ENCODE peak calls at places on chromosomes 6 and 20, in four cellular contexts. E is HepG2, B is K562, U is H1. O is an unnamed sample.

GRCh38 chr6:147933201-147933600 is 409.4 kb upstream of the SASH1 start:
- DNase-seq in E (no peak), B (no peak), U (no peak), O (no peak)

GRCh38 chr6:29746846-29747687 is 23.8 kb downstream of the HLA-F start:
- DNase-seq in U (no peak), B (no peak), E (no peak), O (no peak)

GRCh38 chr6:136812174-136812573 is 10.2 kb upstream of the PEX7 start:
- DNase-seq in U (no peak), E (no peak), B (no peak), O (no peak)

GRCh38 chr20:32062776-32063170 is 10.7 kb downstream of the HCK start:
- DNase-seq in B (no peak), E (no peak), U (no peak), O (no peak)

GRCh38 chr20:51692806-51693400 is 75.3 kb downstream of the ATP9A start:
- DNase-seq in B (no peak), U (no peak), E (no peak), O (no peak)

GRCh38 chr20:8515810-8516435 is 383.9 kb downstream of the PLCB1 start:
- DNase-seq in B (no peak), E (no peak), U (no peak), O (no peak)

GRCh38 chr6:169051371-169051770 is 202.3 kb downstream of the THBS2 start:
- DNase-seq in E (no peak), U (no peak), B (no peak), O (no peak)

GRCh38 chr20:10927936-10928860 is 254.4 kb upstream of the JAG1 start:
- DNase-seq in E (no peak), B (no peak), U (no peak), O (no peak)

GRCh38 chr6:159961523-159961922 is 7.4 kb upstream of the IGF2R start:
- DNase-seq in B (no peak), U (no peak), E (no peak), O (no peak)

GRCh38 chr20:53786071-53786444 is 192.4 kb upstream of the ZNF217 start:
- DNase-seq in U (no peak), E (no peak), B (no peak), O (no peak)

GRCh38 chr6:13762648-13763441 is 51.2 kb upstream of the RANBP9 start:
- DNase-seq in B (no peak), E (no peak), U (no peak), O (no peak)

GRCh38 chr6:30730611-30731435 is 10.7 kb downstream of the TUBB start:
- DNase-seq in U (no peak), E (peak), B (peak), O (no peak)

GRCh38 chr6:6686748-6687601 is 98.5 kb downstream of the LY86 start:
- DNase-seq in B (peak), U (peak), E (peak), O (peak)

GRCh38 chr6:167079853-167080297 is 43.0 kb upstream of the CCR6 start:
- DNase-seq in E (no peak), U (no peak), B (peak), O (no peak)

GRCh38 chr20:2314759-2315439 is 19.1 kb downstream of the TGM3 start:
- DNase-seq in B (peak), U (no peak), E (no peak), O (peak)

GRCh38 chr20:36303020-36303595 is 3.0 kb upstream of the DLGAP4 start:
- DNase-seq in B (no peak), E (no peak), U (no peak), O (no peak)

GRCh38 chr20:52349806-52350205 is 158.2 kb upstream of the ZFP64 start:
- DNase-seq in E (no peak), U (no peak), B (no peak), O (no peak)

GRCh38 chr20:20303742-20304141 is 64.2 kb upstream of the INSM1 start:
- DNase-seq in E (no peak), U (no peak), B (no peak), O (no peak)

GRCh38 chr6:37077459-37078296 is 72.2 kb downstream of the FGD2 start:
- DNase-seq in B (no peak), E (no peak), U (no peak), O (no peak)

GRCh38 chr20:36092424-36093024 is 62.0 kb upstream of the EPB41L1 start:
- DNase-seq in E (no peak), B (peak), U (no peak), O (no peak)

GRCh38 chr20:63061701-63062100 is 54.9 kb upstream of the BHLHE23 start:
- DNase-seq in U (no peak), E (no peak), B (no peak), O (no peak)

GRCh38 chr20:63058696-63059335 is 52.1 kb upstream of the BHLHE23 start:
- DNase-seq in B (peak), U (no peak), E (no peak), O (no peak)

GRCh38 chr20:63059684-63060056 is 52.9 kb upstream of the BHLHE23 start:
- DNase-seq in B (no peak), U (no peak), E (no peak), O (no peak)

GRCh38 chr20:63061051-63061531 is 54.3 kb upstream of the BHLHE23 start:
- DNase-seq in U (no peak), B (no peak), E (no peak), O (no peak)

GRCh38 chr20:63060057-63060991 is 53.6 kb upstream of the BHLHE23 start:
- DNase-seq in U (no peak), B (no peak), E (no peak), O (no peak)
- TF ChIP-seq MAFK in U (no peak), B (no peak), E (no peak), O (no peak)

DNA sequence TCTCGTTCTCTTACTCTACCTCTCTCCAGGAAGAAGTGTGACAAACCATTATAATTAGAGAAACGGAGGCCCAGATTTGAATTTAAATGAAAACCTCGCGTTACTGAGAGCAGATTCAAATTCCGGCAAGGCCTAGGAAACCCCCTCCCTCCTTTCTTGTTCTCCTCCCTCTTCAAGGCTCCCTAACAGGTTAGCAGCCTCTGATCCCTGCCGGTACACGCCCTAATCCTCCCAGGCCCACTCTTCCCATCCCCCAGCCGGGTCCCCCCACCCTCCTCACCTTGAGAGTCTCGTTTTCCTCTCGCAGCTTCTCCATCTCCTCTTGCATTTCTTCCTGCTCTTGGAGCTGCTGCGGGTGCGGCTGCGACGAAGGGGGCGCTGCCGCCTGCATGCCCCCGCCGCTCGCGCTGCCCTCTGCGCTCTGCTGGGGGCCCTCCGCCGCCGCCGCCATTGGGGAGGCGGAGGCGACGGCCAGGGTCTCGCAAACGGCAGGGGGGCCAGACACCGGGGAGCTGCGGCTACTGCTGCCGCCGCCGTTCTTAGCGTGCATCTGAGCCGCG is 3.8 kb downstream of the MTCL3 start:
- DNase-seq in B (no peak), U (peak), E (no peak), O (no peak)
- TF ChIP-seq CHD2 in B (no peak), U (peak), E (no peak), O (no peak)

DNA sequence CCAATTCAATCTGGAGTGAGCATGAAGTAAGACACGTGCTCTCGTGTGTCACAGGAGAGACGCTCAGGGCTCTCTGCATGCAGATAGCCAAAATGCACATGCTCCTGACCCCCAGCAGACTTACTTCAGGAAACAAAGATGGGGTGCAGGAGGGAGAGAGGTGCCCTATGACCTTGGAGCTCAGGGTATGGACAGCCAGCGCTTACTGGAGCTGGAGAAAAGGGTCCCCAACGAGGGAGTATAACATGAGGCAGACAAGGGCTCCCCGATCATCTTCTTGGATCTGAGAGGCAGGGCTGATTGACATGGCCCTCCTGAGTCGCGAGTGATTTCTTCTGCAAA is 70.7 kb downstream of the BMP7 start:
- DNase-seq in U (no peak), B (no peak), E (no peak), O (no peak)
- TF ChIP-seq MAFK in U (no peak), B (no peak), E (no peak), O (no peak)

DNA sequence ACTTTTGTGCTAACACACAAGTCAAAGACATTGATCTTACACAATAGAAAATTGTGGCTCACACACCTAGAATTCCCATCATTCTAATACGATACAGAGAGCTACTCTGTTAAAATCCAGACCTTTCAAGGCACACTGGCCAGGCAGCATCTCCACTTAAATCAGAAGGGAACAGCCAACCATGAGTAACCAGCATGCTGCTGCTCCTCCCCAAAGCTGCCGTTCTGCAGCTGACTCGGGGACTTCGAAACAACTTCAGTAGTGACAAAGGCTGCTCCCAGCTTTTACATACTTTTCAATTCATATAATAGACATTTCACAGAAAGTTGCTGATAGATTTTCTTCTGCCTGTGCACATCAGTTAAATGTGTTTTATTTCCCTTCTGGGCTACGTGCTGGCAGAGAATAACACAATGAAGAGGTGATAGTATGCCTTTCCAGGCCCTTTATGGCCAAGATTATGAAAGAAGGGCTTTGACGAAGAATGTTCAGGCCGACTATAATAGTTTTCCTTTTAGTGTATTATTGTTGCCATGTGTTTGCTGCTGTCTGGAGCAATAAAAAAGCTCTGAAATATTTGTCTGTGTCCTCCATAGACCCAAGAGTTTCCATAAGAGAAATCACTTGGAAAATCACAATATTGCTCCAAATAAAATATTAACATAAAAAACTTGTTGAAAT is 158.9 kb downstream of the GMDS start:
- DNase-seq in E (no peak), B (no peak), U (no peak), O (no peak)
- TF ChIP-seq CHD2 in E (no peak), B (no peak), U (no peak), O (no peak)

GRCh38 chr6:132465530-132466485 is 47.1 kb downstream of the STX7 start:
- DNase-seq in B (no peak), U (no peak), E (no peak), O (no peak)

GRCh38 chr6:132466952-132467351 is 46.0 kb downstream of the STX7 start:
- DNase-seq in U (no peak), B (no peak), E (no peak), O (no peak)

GRCh38 chr6:132461958-132462357 is 51.0 kb downstream of the STX7 start:
- DNase-seq in U (no peak), B (no peak), E (no peak), O (no peak)

GRCh38 chr6:132459605-132459952 is 53.3 kb downstream of the STX7 start:
- DNase-seq in B (no peak), U (no peak), E (no peak), O (no peak)

GRCh38 chr6:132464538-132465256 is 48.2 kb downstream of the STX7 start:
- DNase-seq in U (no peak), E (peak), B (no peak), O (no peak)
- TF ChIP-seq MAFK in U (no peak), E (no peak), B (no peak), O (no peak)

GRCh38 chr6:42099340-42100028 is 42.9 kb downstream of the C6orf132 start:
- DNase-seq in E (peak), U (no peak), B (peak), O (no peak)

GRCh38 chr6:42101186-42101657 is 41.2 kb downstream of the C6orf132 start:
- DNase-seq in E (peak), B (no peak), U (no peak), O (no peak)

GRCh38 chr6:42103218-42103617 is 39.2 kb downstream of the C6orf132 start:
- DNase-seq in B (no peak), U (no peak), E (no peak), O (no peak)

GRCh38 chr6:42103753-42104094 is 38.7 kb downstream of the C6orf132 start:
- DNase-seq in U (no peak), B (no peak), E (no peak), O (no peak)

GRCh38 chr6:42100029-42100901 is 42.2 kb downstream of the C6orf132 start:
- DNase-seq in U (no peak), E (peak), B (peak), O (peak)
- TF ChIP-seq CHD2 in U (no peak), E (no peak), B (no peak), O (no peak)